ENCODE peak calls at places on chromosomes 13 and 19, in ten cellular contexts. One of them, this sample, is unnamed.

GRCh38 chr13:21338156-21338555 is 120.9 kb downstream of the ZDHHC20 start:
- DNase-seq in ovary: no peak
- DNase-seq in transverse colon: no peak
- DNase-seq in dorsolateral prefrontal cortex: no peak
- DNase-seq in OCI-LY7: no peak
- DNase-seq in IMR-90: no peak
- DNase-seq in heart right ventricle: no peak
- DNase-seq in RWPE1: no peak
- DNase-seq in PC-3: peak
- DNase-seq in DND-41: no peak
- DNase-seq in this sample: no peak

GRCh38 chr13:113013878-113014751 is 45.1 kb downstream of the MCF2L start:
- DNase-seq in ovary: no peak
- DNase-seq in transverse colon: no peak
- DNase-seq in dorsolateral prefrontal cortex: no peak
- DNase-seq in OCI-LY7: no peak
- DNase-seq in IMR-90: no peak
- DNase-seq in heart right ventricle: no peak
- DNase-seq in RWPE1: no peak
- DNase-seq in PC-3: peak
- DNase-seq in DND-41: no peak
- DNase-seq in this sample: no peak

GRCh38 chr19:39916236-39916635 is 18.2 kb downstream of the FCGBP start:
- DNase-seq in ovary: no peak
- DNase-seq in transverse colon: no peak
- DNase-seq in dorsolateral prefrontal cortex: no peak
- DNase-seq in OCI-LY7: no peak
- DNase-seq in IMR-90: no peak
- DNase-seq in heart right ventricle: no peak
- DNase-seq in RWPE1: no peak
- DNase-seq in PC-3: no peak
- DNase-seq in DND-41: no peak
- DNase-seq in this sample: no peak

GRCh38 chr19:42653841-42654240 is 59.1 kb upstream of the CEACAM8 start:
- DNase-seq in ovary: no peak
- DNase-seq in transverse colon: no peak
- DNase-seq in dorsolateral prefrontal cortex: no peak
- DNase-seq in OCI-LY7: no peak
- DNase-seq in IMR-90: no peak
- DNase-seq in heart right ventricle: no peak
- DNase-seq in RWPE1: no peak
- DNase-seq in PC-3: no peak
- DNase-seq in DND-41: no peak
- DNase-seq in this sample: no peak

GRCh38 chr19:33470686-33471085 is 50.9 kb downstream of the PEPD start:
- DNase-seq in ovary: no peak
- DNase-seq in transverse colon: no peak
- DNase-seq in dorsolateral prefrontal cortex: no peak
- DNase-seq in OCI-LY7: no peak
- DNase-seq in IMR-90: no peak
- DNase-seq in heart right ventricle: no peak
- DNase-seq in RWPE1: no peak
- DNase-seq in PC-3: no peak
- DNase-seq in DND-41: no peak
- DNase-seq in this sample: no peak

GRCh38 chr19:50417138-50417849 is 1.4 kb upstream of the SPIB start:
- DNase-seq in ovary: no peak
- DNase-seq in transverse colon: peak
- DNase-seq in dorsolateral prefrontal cortex: no peak
- DNase-seq in OCI-LY7: peak
- DNase-seq in IMR-90: no peak
- DNase-seq in heart right ventricle: no peak
- DNase-seq in RWPE1: no peak
- DNase-seq in PC-3: peak
- DNase-seq in DND-41: no peak
- DNase-seq in this sample: no peak

GRCh38 chr19:57334191-57334590 is 13.9 kb downstream of the ZNF543 start:
- DNase-seq in ovary: no peak
- DNase-seq in transverse colon: no peak
- DNase-seq in dorsolateral prefrontal cortex: no peak
- DNase-seq in OCI-LY7: no peak
- DNase-seq in IMR-90: peak
- DNase-seq in heart right ventricle: no peak
- DNase-seq in RWPE1: peak
- DNase-seq in PC-3: no peak
- DNase-seq in DND-41: no peak
- DNase-seq in this sample: no peak

GRCh38 chr13:96821381-96821780 is 172.9 kb downstream of the OXGR1 start:
- DNase-seq in ovary: no peak
- DNase-seq in transverse colon: no peak
- DNase-seq in dorsolateral prefrontal cortex: no peak
- DNase-seq in OCI-LY7: no peak
- DNase-seq in IMR-90: peak
- DNase-seq in heart right ventricle: no peak
- DNase-seq in RWPE1: no peak
- DNase-seq in PC-3: peak
- DNase-seq in DND-41: no peak
- DNase-seq in this sample: no peak

GRCh38 chr13:42363941-42364612 is 92.1 kb downstream of the AKAP11 start:
- DNase-seq in ovary: no peak
- DNase-seq in transverse colon: no peak
- DNase-seq in dorsolateral prefrontal cortex: no peak
- DNase-seq in OCI-LY7: no peak
- DNase-seq in IMR-90: peak
- DNase-seq in heart right ventricle: no peak
- DNase-seq in RWPE1: peak
- DNase-seq in PC-3: peak
- DNase-seq in DND-41: no peak
- DNase-seq in this sample: no peak

GRCh38 chr19:1445932-1446712 is 3.8 kb upstream of the APC2 start:
- DNase-seq in ovary: no peak
- DNase-seq in transverse colon: no peak
- DNase-seq in dorsolateral prefrontal cortex: no peak
- DNase-seq in OCI-LY7: no peak
- DNase-seq in IMR-90: no peak
- DNase-seq in heart right ventricle: no peak
- DNase-seq in RWPE1: peak
- DNase-seq in PC-3: peak
- DNase-seq in DND-41: no peak
- DNase-seq in this sample: no peak

GRCh38 chr19:50649433-50650391 is at the start of gene C19orf81:
- DNase-seq in ovary: no peak
- DNase-seq in transverse colon: no peak
- DNase-seq in dorsolateral prefrontal cortex: no peak
- DNase-seq in OCI-LY7: peak
- DNase-seq in IMR-90: peak
- DNase-seq in heart right ventricle: no peak
- DNase-seq in RWPE1: no peak
- DNase-seq in PC-3: peak
- DNase-seq in DND-41: no peak
- DNase-seq in this sample: no peak

GRCh38 chr19:8454218-8454617 is 9.4 kb downstream of the HNRNPM start:
- DNase-seq in ovary: no peak
- DNase-seq in transverse colon: no peak
- DNase-seq in dorsolateral prefrontal cortex: no peak
- DNase-seq in OCI-LY7: no peak
- DNase-seq in IMR-90: no peak
- DNase-seq in heart right ventricle: no peak
- DNase-seq in RWPE1: no peak
- DNase-seq in PC-3: no peak
- DNase-seq in DND-41: no peak
- DNase-seq in this sample: no peak
- TF ChIP-seq CTCF in ovary: no peak
- TF ChIP-seq CTCF in transverse colon: no peak
- TF ChIP-seq CTCF in dorsolateral prefrontal cortex: no peak
- TF ChIP-seq CTCF in OCI-LY7: no peak
- TF ChIP-seq CTCF in IMR-90: no peak
- TF ChIP-seq CTCF in heart right ventricle: no peak
- TF ChIP-seq CTCF in RWPE1: no peak
- TF ChIP-seq CTCF in PC-3: no peak
- TF ChIP-seq CTCF in DND-41: no peak
- TF ChIP-seq CTCF in this sample: no peak

GRCh38 chr19:37654118-37654517 is 1.1 kb downstream of the ZFP30 start:
- DNase-seq in ovary: no peak
- DNase-seq in transverse colon: no peak
- DNase-seq in dorsolateral prefrontal cortex: no peak
- DNase-seq in OCI-LY7: no peak
- DNase-seq in IMR-90: no peak
- DNase-seq in heart right ventricle: no peak
- DNase-seq in RWPE1: peak
- DNase-seq in PC-3: no peak
- DNase-seq in DND-41: no peak
- DNase-seq in this sample: no peak

GRCh38 chr19:37654833-37655688 is at the start of gene ZFP30:
- DNase-seq in ovary: peak
- DNase-seq in transverse colon: peak
- DNase-seq in dorsolateral prefrontal cortex: peak
- DNase-seq in OCI-LY7: peak
- DNase-seq in IMR-90: peak
- DNase-seq in heart right ventricle: peak
- DNase-seq in RWPE1: peak
- DNase-seq in PC-3: peak
- DNase-seq in DND-41: peak
- DNase-seq in this sample: peak

GRCh38 chr19:37655689-37656491 is 625 bp upstream of the ZFP30 start:
- DNase-seq in ovary: peak
- DNase-seq in transverse colon: peak
- DNase-seq in dorsolateral prefrontal cortex: peak
- DNase-seq in OCI-LY7: peak
- DNase-seq in IMR-90: peak
- DNase-seq in heart right ventricle: peak
- DNase-seq in RWPE1: peak
- DNase-seq in PC-3: peak
- DNase-seq in DND-41: peak
- DNase-seq in this sample: peak

DNA sequence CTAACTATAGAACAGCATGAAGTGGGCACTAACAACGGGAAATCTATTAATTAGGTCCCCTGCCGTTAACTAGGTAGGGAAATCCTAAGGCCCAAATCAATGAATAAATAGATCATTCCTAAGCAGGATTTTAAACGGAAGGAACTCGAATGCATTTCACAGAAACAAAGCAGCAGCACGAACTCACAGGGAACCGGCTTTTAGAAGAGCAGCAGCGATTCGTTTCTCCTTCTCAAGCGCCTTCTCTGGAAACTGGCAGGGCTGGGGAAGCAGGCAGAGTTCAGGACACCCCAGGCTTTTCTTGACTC is 786 bp downstream of the ZFP30 start:
- DNase-seq in ovary: no peak
- DNase-seq in transverse colon: no peak
- DNase-seq in dorsolateral prefrontal cortex: no peak
- DNase-seq in OCI-LY7: peak
- DNase-seq in IMR-90: peak
- DNase-seq in heart right ventricle: no peak
- DNase-seq in RWPE1: peak
- DNase-seq in PC-3: peak
- DNase-seq in DND-41: no peak
- DNase-seq in this sample: no peak
- H3K27ac ChIP-seq in ovary: peak
- H3K27ac ChIP-seq in transverse colon: peak
- H3K27ac ChIP-seq in dorsolateral prefrontal cortex: peak
- H3K27ac ChIP-seq in OCI-LY7: peak
- H3K27ac ChIP-seq in IMR-90: peak
- H3K27ac ChIP-seq in heart right ventricle: peak
- H3K27ac ChIP-seq in RWPE1: peak
- H3K27ac ChIP-seq in PC-3: no peak
- H3K27ac ChIP-seq in DND-41: peak
- H3K27ac ChIP-seq in this sample: no peak

DNA sequence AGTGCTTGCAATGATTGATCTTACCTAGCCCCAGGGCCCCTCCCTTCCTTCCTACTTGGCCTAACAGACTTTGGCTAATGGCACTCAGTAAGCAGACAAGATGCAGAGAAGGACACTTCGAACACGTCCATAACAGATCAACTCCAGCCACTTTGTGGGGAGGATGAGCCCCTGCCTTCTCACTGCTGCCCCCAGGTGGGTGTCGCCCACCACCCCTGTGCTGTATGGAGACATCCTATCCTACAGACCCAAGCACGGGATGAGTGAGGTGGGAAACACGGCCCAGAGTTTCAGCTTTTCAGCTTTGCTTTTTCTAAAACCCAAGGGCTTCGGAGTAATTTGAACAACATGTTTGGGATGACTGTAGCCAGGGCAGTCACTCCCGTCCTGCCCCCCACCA is 5.5 kb downstream of the SLC7A1 start:
- DNase-seq in ovary: no peak
- DNase-seq in transverse colon: no peak
- DNase-seq in dorsolateral prefrontal cortex: no peak
- DNase-seq in OCI-LY7: no peak
- DNase-seq in IMR-90: no peak
- DNase-seq in heart right ventricle: no peak
- DNase-seq in RWPE1: no peak
- DNase-seq in PC-3: no peak
- DNase-seq in DND-41: no peak
- DNase-seq in this sample: no peak
- TF ChIP-seq CTCF in ovary: no peak
- TF ChIP-seq CTCF in transverse colon: no peak
- TF ChIP-seq CTCF in dorsolateral prefrontal cortex: no peak
- TF ChIP-seq CTCF in OCI-LY7: peak
- TF ChIP-seq CTCF in IMR-90: peak
- TF ChIP-seq CTCF in heart right ventricle: no peak
- TF ChIP-seq CTCF in RWPE1: no peak
- TF ChIP-seq CTCF in PC-3: peak
- TF ChIP-seq CTCF in DND-41: peak
- TF ChIP-seq CTCF in this sample: no peak

GRCh38 chr13:28597641-28598040 is 61.3 kb upstream of the POMP start:
- DNase-seq in ovary: no peak
- DNase-seq in transverse colon: no peak
- DNase-seq in dorsolateral prefrontal cortex: no peak
- DNase-seq in OCI-LY7: no peak
- DNase-seq in IMR-90: peak
- DNase-seq in heart right ventricle: no peak
- DNase-seq in RWPE1: no peak
- DNase-seq in PC-3: no peak
- DNase-seq in DND-41: no peak
- DNase-seq in this sample: no peak
- H3K27ac ChIP-seq in ovary: no peak
- H3K27ac ChIP-seq in transverse colon: no peak
- H3K27ac ChIP-seq in dorsolateral prefrontal cortex: no peak
- H3K27ac ChIP-seq in OCI-LY7: no peak
- H3K27ac ChIP-seq in IMR-90: no peak
- H3K27ac ChIP-seq in heart right ventricle: no peak
- H3K27ac ChIP-seq in RWPE1: no peak
- H3K27ac ChIP-seq in PC-3: no peak
- H3K27ac ChIP-seq in DND-41: no peak
- H3K27ac ChIP-seq in this sample: no peak

GRCh38 chr13:102724923-102725322 is 30.1 kb upstream of the METTL21C start:
- DNase-seq in ovary: no peak
- DNase-seq in transverse colon: no peak
- DNase-seq in dorsolateral prefrontal cortex: no peak
- DNase-seq in OCI-LY7: peak
- DNase-seq in IMR-90: peak
- DNase-seq in heart right ventricle: no peak
- DNase-seq in RWPE1: peak
- DNase-seq in PC-3: peak
- DNase-seq in DND-41: no peak
- DNase-seq in this sample: no peak
- TF ChIP-seq CTCF in ovary: no peak
- TF ChIP-seq CTCF in transverse colon: peak
- TF ChIP-seq CTCF in dorsolateral prefrontal cortex: peak
- TF ChIP-seq CTCF in OCI-LY7: peak
- TF ChIP-seq CTCF in IMR-90: peak
- TF ChIP-seq CTCF in heart right ventricle: no peak
- TF ChIP-seq CTCF in RWPE1: peak
- TF ChIP-seq CTCF in PC-3: peak
- TF ChIP-seq CTCF in DND-41: peak
- TF ChIP-seq CTCF in this sample: no peak

This sample was measured in CD4-positive, alpha-beta T cell.